ENCODE peak calls at places on chromosomes 3 and 15, in nine cellular contexts. O is vagina, W is WERI-Rb-1, Q is thyroid gland, C is suprapubic skin, Z is PC-9, L is tibial nerve, V is HCT116, M is DND-41. R is an unnamed sample.

GRCh38 chr3:126051741-126052140 is 32.2 kb downstream of the SLC41A3 start:
- DNase-seq in O (no peak), Z (no peak), W (peak; percentile 24), L (no peak), V (no peak), C (no peak), Q (no peak), M (no peak), R (no peak)

GRCh38 chr3:49349617-49350114 is 8.5 kb downstream of the GPX1 start:
- DNase-seq in L (no peak), Z (no peak), V (no peak), M (no peak), O (no peak), C (no peak), Q (no peak), W (no peak), R (no peak)

GRCh38 chr15:46644493-46645481 is 1010.0 kb downstream of the SQOR start:
- DNase-seq in W (no peak), O (no peak), V (no peak), Q (no peak), C (no peak), M (no peak), L (no peak), Z (no peak), R (no peak)

GRCh38 chr3:41188291-41188690 is 11.0 kb upstream of the CTNNB1 start:
- DNase-seq in Z (no peak), O (no peak), C (no peak), L (no peak), M (no peak), Q (no peak), V (no peak), W (no peak), R (no peak)

GRCh38 chr15:68034071-68034470 is 20.0 kb upstream of the PIAS1 start:
- DNase-seq in V (no peak), L (no peak), M (no peak), C (no peak), O (peak; percentile 13), Q (no peak), W (no peak), Z (no peak), R (no peak)

GRCh38 chr3:115595611-115596010 is 27.7 kb upstream of the GAP43 start:
- DNase-seq in L (no peak), W (no peak), Z (no peak), Q (no peak), V (no peak), M (no peak), C (no peak), O (no peak), R (no peak)

GRCh38 chr15:25789616-25790002 is 73.5 kb downstream of the ATP10A start:
- DNase-seq in O (no peak), W (no peak), M (no peak), Q (no peak), Z (no peak), C (no peak), L (no peak), V (no peak), R (no peak)

GRCh38 chr15:68149059-68149458 is 56.1 kb downstream of the CALML4 start:
- DNase-seq in L (no peak), W (no peak), V (no peak), Q (no peak), M (no peak), C (no peak), O (no peak), Z (peak; percentile 36), R (no peak)

GRCh38 chr3:179082416-179082815 is 10.8 kb upstream of the ZMAT3 start:
- DNase-seq in W (no peak), V (no peak), L (no peak), M (no peak), C (no peak), O (no peak), Q (no peak), Z (peak; percentile 50), R (no peak)

GRCh38 chr15:66214236-66214635 is 39.3 kb downstream of the MEGF11 start:
- DNase-seq in O (no peak), Q (no peak), C (no peak), L (no peak), V (no peak), Z (no peak), M (no peak), W (no peak), R (no peak)

GRCh38 chr3:130839815-130840214 is 54.1 kb upstream of the ATP2C1 start:
- DNase-seq in M (peak; percentile 17), Q (peak; percentile 45), L (no peak), Z (no peak), W (no peak), O (no peak), V (no peak), C (no peak), R (no peak)

GRCh38 chr3:99663981-99664380 is 25.6 kb downstream of the COL8A1 start:
- DNase-seq in V (no peak), Z (no peak), C (no peak), Q (peak; percentile 51), O (no peak), L (no peak), W (no peak), M (no peak), R (no peak)

GRCh38 chr3:192831111-192831644 is 86.5 kb downstream of the MB21D2 start:
- DNase-seq in V (no peak), M (no peak), C (no peak), L (no peak), O (no peak), Q (no peak), Z (no peak), W (no peak), R (peak; percentile 62)

GRCh38 chr15:38650384-38650783 is 85.8 kb upstream of the RASGRP1 start:
- DNase-seq in Q (no peak), L (no peak), V (no peak), M (no peak), O (no peak), Z (no peak), C (no peak), W (no peak), R (no peak)

GRCh38 chr3:159937561-159937960 is 51.1 kb upstream of the IL12A start:
- DNase-seq in L (no peak), Q (no peak), W (no peak), O (no peak), M (no peak), C (no peak), V (no peak), Z (no peak), R (no peak)

GRCh38 chr15:83653639-83654378 is at the start of gene ADAMTSL3:
- DNase-seq in M (no peak), Z (no peak), L (peak; percentile 59), W (peak; percentile 22), O (no peak), V (no peak), C (no peak), Q (peak; percentile 84), R (no peak)
- H3K27me3 ChIP-seq in M (no peaks in the 10 kb centered on the region), Z (no peaks in the 10 kb centered on the region), L (peaks cover 17% of the 10 kb centered on the region), W (peaks cover 42% of the 10 kb centered on the region), O (no peaks in the 10 kb centered on the region), V (peaks cover 13% of the 10 kb centered on the region), C (peaks cover 47% of the 10 kb centered on the region), Q (no peaks in the 10 kb centered on the region), R (no peaks in the 10 kb centered on the region)

GRCh38 chr15:94524565-94524964 is 293.2 kb downstream of the MCTP2 start:
- DNase-seq in O (no peak), L (no peak), Q (no peak), C (no peak), V (peak; percentile 24), Z (no peak), M (no peak), W (no peak), R (no peak)

GRCh38 chr15:94523873-94524272 is 292.5 kb downstream of the MCTP2 start:
- DNase-seq in Q (no peak), Z (no peak), W (no peak), V (no peak), O (no peak), C (no peak), L (no peak), M (no peak), R (no peak)

GRCh38 chr15:94522125-94522524 is 290.8 kb downstream of the MCTP2 start:
- DNase-seq in M (no peak), Q (no peak), O (no peak), L (no peak), C (no peak), Z (no peak), V (no peak), W (no peak), R (no peak)

DNA sequence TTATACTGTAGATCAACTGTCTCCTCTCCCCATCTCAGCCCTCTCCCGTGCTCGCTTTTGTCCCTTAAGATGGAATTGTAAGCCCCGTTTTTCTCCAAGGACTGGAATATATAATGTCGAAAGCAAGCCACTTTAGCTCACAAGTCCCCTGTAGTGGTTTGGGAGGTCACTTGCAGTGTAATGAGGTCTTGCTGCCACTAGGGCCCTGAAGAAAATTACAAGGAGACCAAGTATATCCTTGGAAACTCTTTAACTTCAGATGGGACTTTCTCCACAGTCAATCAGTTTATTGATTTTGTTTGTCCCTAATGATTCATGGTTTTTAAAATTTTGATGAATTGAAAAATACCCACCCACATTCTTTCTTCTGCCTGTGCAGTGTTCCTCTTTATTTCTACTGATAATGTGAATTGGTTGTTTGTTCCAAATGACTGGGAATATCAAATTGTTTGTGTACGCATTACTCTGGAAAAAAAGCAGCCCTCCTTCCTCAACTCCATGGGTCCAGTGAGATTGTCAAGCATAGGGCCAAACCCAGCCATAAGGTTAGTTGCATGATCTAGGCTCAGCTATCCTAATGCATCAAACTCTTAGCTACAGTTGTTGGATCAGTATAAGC is 294.8 kb downstream of the MCTP2 start:
- DNase-seq in O (no peak), V (peak; percentile 19), Q (no peak), Z (peak; percentile 35), L (no peak), M (no peak), W (no peak), C (no peak), R (no peak)
- TF ChIP-seq CTCF in O (no peak), V (peak; percentile 75), Q (no peak), Z (peak; percentile 64), L (peak; percentile 7), M (peak; percentile 45), W (peak; percentile 26), C (no peak), R (peak; percentile 25)

DNA sequence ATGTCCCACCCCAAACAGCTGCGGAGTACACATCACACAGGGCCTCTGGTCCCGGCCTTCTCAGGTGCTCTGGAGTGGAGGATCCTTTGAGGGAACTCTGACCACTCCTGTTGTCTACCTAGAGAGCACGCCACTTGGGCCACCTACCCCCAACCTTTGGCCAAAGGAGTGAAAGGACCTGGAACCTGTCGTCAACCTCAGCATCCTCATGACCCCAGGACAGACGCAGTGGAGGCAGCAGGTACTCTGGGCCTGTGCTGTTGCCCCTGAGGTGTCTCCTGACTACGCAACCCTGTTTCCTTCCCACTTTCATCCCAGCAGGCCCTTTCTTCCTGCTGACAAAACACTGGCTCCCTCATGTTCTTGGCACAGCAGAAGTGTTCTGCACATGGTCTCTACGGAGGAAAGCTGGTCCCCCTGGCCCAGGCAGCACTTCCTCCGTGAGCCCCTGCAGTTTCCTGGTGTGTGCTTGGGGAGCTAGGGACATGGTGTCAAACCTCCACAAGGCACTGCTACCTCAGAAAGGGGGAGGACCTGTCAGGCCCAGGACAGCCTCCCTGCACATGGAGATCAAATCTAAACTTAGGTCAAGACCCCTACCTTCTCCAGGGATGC is 48.0 kb downstream of the DHX30 start:
- DNase-seq in V (no peak), L (no peak), M (no peak), O (no peak), Q (no peak), W (no peak), C (no peak), Z (no peak), R (no peak)
- H3K36me3 ChIP-seq in V (peaks cover 42% of the 10 kb centered on the region), L (no peaks in the 10 kb centered on the region), M (peaks cover 86% of the 10 kb centered on the region), O (no peaks in the 10 kb centered on the region), Q (peaks cover 70% of the 10 kb centered on the region), W (peaks cover 92% of the 10 kb centered on the region), C (peaks cover 100% of the 10 kb centered on the region), Z (no peaks in the 10 kb centered on the region), R (peaks cover 60% of the 10 kb centered on the region)

GRCh38 chr3:197234947-197235914 is 63.2 kb downstream of the DLG1 start:
- DNase-seq in C (no peak), L (no peak), Z (no peak), O (no peak), V (no peak), Q (peak; percentile 73), M (no peak), W (no peak), R (no peak)
- H3K27me3 ChIP-seq in C (no peaks in the 10 kb centered on the region), L (no peaks in the 10 kb centered on the region), Z (no peaks in the 10 kb centered on the region), O (no peaks in the 10 kb centered on the region), V (no peaks in the 10 kb centered on the region), Q (no peaks in the 10 kb centered on the region), M (no peaks in the 10 kb centered on the region), W (no peaks in the 10 kb centered on the region), R (no peaks in the 10 kb centered on the region)

R was measured in GM06990.